ENCODE peak calls at places on chromosomes 16 and 17, in five cellular contexts. S, Z, C, D and H are unnamed samples.

GRCh38 chr17:47959825-47960655 is 2.4 kb upstream of the PRR15L start:
- DNase-seq in D (no peak), Z (no peak), C (no peak), S (no peak), H (no peak)

GRCh38 chr16:11461595-11461990 is 116.3 kb downstream of the RMI2 start:
- DNase-seq in C (no peak), S (no peak), Z (no peak), D (no peak), H (no peak)

GRCh38 chr16:48384305-48384981 is 770 bp downstream of the SIAH1 start:
- DNase-seq in D (peak), Z (peak), C (peak), S (peak), H (peak)

GRCh38 chr17:40765657-40766056 is 6.3 kb downstream of the KRT26 start:
- DNase-seq in C (no peak), D (no peak), Z (no peak), S (no peak), H (no peak)

GRCh38 chr17:2405247-2405926 is 4.5 kb upstream of the MNT start:
- DNase-seq in D (no peak), C (no peak), Z (peak), S (no peak), H (no peak)

GRCh38 chr17:76444518-76445311 is 8.2 kb downstream of the UBE2O start:
- DNase-seq in C (no peak), S (no peak), Z (peak), D (no peak), H (no peak)

GRCh38 chr17:17750881-17751280 is 69.6 kb downstream of the RAI1 start:
- DNase-seq in C (no peak), S (peak), Z (no peak), D (peak), H (no peak)

GRCh38 chr17:82301300-82301915 is 16.0 kb downstream of the CD7 start:
- DNase-seq in S (no peak), D (no peak), Z (no peak), C (no peak), H (no peak)

GRCh38 chr16:60729052-60729451 is 1307.2 kb downstream of the CDH8 start:
- DNase-seq in C (no peak), S (no peak), Z (no peak), D (no peak), H (no peak)

GRCh38 chr16:71344315-71344905 is 14.1 kb upstream of the CALB2 start:
- DNase-seq in S (no peak), Z (no peak), C (no peak), D (no peak), H (no peak)

GRCh38 chr17:21008516-21008915 is 34.3 kb downstream of the USP22 start:
- DNase-seq in Z (no peak), S (no peak), C (no peak), D (no peak), H (no peak)

GRCh38 chr16:23072769-23073549 is 76.3 kb downstream of the USP31 start:
- DNase-seq in D (no peak), S (no peak), C (no peak), Z (no peak), H (no peak)